ENCODE peak calls at places on chromosomes 7 and 10, in five cellular contexts. One of them, this sample, is unnamed.

GRCh38 chr10:76255241-76255640 is 823.8 kb downstream of the LRMDA start:
- DNase-seq in heart left ventricle: no peak
- DNase-seq in fibroblast of lung: peak; percentile 52
- DNase-seq in cardiac muscle cell: no peak
- DNase-seq in lung: no peak
- DNase-seq in this sample: no peak

GRCh38 chr10:91162050-91162494 is 58.4 kb upstream of the PCGF5 start:
- DNase-seq in heart left ventricle: no peak
- DNase-seq in fibroblast of lung: peak; percentile 16
- DNase-seq in cardiac muscle cell: no peak
- DNase-seq in lung: no peak
- DNase-seq in this sample: peak; percentile 61

GRCh38 chr7:100667331-100668068 is 6.0 kb upstream of the GNB2 start:
- DNase-seq in heart left ventricle: no peak
- DNase-seq in fibroblast of lung: no peak
- DNase-seq in cardiac muscle cell: no peak
- DNase-seq in lung: no peak
- DNase-seq in this sample: no peak

GRCh38 chr7:3198316-3198715 is 102.7 kb upstream of the SDK1 start:
- DNase-seq in heart left ventricle: no peak
- DNase-seq in fibroblast of lung: no peak
- DNase-seq in cardiac muscle cell: no peak
- DNase-seq in lung: no peak
- DNase-seq in this sample: no peak

GRCh38 chr10:82742478-82742877 is 867.5 kb downstream of the NRG3 start:
- DNase-seq in heart left ventricle: no peak
- DNase-seq in fibroblast of lung: peak; percentile 86
- DNase-seq in cardiac muscle cell: no peak
- DNase-seq in lung: no peak
- DNase-seq in this sample: no peak

GRCh38 chr10:88411772-88412349 is 171.3 kb downstream of the RNLS start:
- DNase-seq in heart left ventricle: no peak
- DNase-seq in fibroblast of lung: no peak
- DNase-seq in cardiac muscle cell: no peak
- DNase-seq in lung: no peak
- DNase-seq in this sample: no peak

GRCh38 chr7:49995681-49996080 is 97.4 kb downstream of the ZPBP start:
- DNase-seq in heart left ventricle: no peak
- DNase-seq in fibroblast of lung: no peak
- DNase-seq in cardiac muscle cell: no peak
- DNase-seq in lung: no peak
- DNase-seq in this sample: no peak

GRCh38 chr10:69348824-69349541 is 67.7 kb downstream of the TACR2 start:
- DNase-seq in heart left ventricle: peak; percentile 64
- DNase-seq in fibroblast of lung: peak; percentile 96
- DNase-seq in cardiac muscle cell: no peak
- DNase-seq in lung: no peak
- DNase-seq in this sample: no peak

GRCh38 chr7:154874409-154875113 is 128.4 kb downstream of the PAXIP1 start:
- DNase-seq in heart left ventricle: no peak
- DNase-seq in fibroblast of lung: no peak
- DNase-seq in cardiac muscle cell: peak; percentile 6
- DNase-seq in lung: no peak
- DNase-seq in this sample: peak; percentile 30

GRCh38 chr10:126013489-126014281 is 117.3 kb downstream of the FANK1 start:
- DNase-seq in heart left ventricle: no peak
- DNase-seq in fibroblast of lung: peak; percentile 97
- DNase-seq in cardiac muscle cell: peak; percentile 1
- DNase-seq in lung: no peak
- DNase-seq in this sample: no peak

GRCh38 chr10:43957267-43958070 is 308.8 kb upstream of the ZNF32 start:
- DNase-seq in heart left ventricle: no peak
- DNase-seq in fibroblast of lung: no peak
- DNase-seq in cardiac muscle cell: no peak
- DNase-seq in lung: peak; percentile 21
- DNase-seq in this sample: no peak

GRCh38 chr7:118995395-118995794 is 770.9 kb downstream of the ANKRD7 start:
- DNase-seq in heart left ventricle: no peak
- DNase-seq in fibroblast of lung: no peak
- DNase-seq in cardiac muscle cell: no peak
- DNase-seq in lung: no peak
- DNase-seq in this sample: no peak

GRCh38 chr7:82481499-82482097 is 38.0 kb upstream of the CACNA2D1 start:
- DNase-seq in heart left ventricle: no peak
- DNase-seq in fibroblast of lung: peak; percentile 17
- DNase-seq in cardiac muscle cell: peak; percentile 17
- DNase-seq in lung: no peak
- DNase-seq in this sample: no peak

GRCh38 chr7:128108641-128109423 is 77.6 kb upstream of the LRRC4 start:
- DNase-seq in heart left ventricle: no peak
- DNase-seq in fibroblast of lung: no peak
- DNase-seq in cardiac muscle cell: no peak
- DNase-seq in lung: no peak
- DNase-seq in this sample: peak; percentile 57

GRCh38 chr7:149510248-149510647 is 12.6 kb upstream of the ZNF746 start:
- DNase-seq in heart left ventricle: no peak
- DNase-seq in fibroblast of lung: no peak
- DNase-seq in cardiac muscle cell: no peak
- DNase-seq in lung: no peak
- DNase-seq in this sample: no peak

DNA sequence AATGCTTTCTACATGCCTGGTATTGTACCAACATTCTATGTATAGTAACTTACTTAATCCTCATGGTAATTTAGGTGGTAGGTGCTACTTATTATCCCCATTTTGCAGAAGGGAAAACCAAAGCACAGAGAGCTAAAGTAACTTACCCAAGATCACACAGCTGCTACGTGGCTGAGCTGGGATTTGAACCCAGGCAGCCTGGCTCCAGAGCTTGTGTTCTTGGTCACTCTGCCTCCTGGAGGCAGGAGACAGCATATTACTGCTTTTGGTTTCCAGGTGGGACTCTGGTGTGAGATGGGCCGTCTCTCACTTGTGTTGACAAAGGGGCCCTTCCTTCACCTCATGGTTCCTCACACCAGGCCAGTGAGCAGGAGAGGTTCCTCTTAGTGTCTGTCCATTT is 79.8 kb upstream of the PPIF start:
- DNase-seq in heart left ventricle: no peak
- DNase-seq in fibroblast of lung: no peak
- DNase-seq in cardiac muscle cell: no peak
- DNase-seq in lung: no peak
- DNase-seq in this sample: no peak
- TF ChIP-seq CTCF in heart left ventricle: no peak
- TF ChIP-seq CTCF in fibroblast of lung: no peak
- TF ChIP-seq CTCF in cardiac muscle cell: no peak
- TF ChIP-seq CTCF in lung: no peak
- TF ChIP-seq CTCF in this sample: no peak

DNA sequence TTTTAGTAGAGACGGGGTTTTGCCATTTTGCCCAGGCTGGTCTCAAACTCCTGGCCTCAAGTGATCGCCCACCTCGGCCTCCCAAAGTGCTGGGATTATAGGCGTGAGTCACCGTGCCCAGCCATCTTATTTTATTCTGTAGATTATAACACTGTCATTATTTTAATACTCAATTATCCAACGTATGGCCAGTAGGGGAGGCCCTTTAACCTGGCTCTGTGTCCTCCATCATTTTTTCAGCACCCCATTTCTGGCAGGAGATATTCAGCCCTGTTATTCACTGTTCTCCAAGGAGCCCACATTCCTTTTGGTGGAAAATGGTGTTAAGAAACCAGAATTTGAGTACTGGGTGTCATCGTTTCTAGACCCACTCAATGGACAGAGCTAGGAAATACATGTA is 31.5 kb downstream of the PDSS1 start:
- DNase-seq in heart left ventricle: no peak
- DNase-seq in fibroblast of lung: no peak
- DNase-seq in cardiac muscle cell: no peak
- DNase-seq in lung: peak; percentile 1
- DNase-seq in this sample: no peak
- TF ChIP-seq CTCF in heart left ventricle: no peak
- TF ChIP-seq CTCF in fibroblast of lung: peak; percentile 3
- TF ChIP-seq CTCF in cardiac muscle cell: no peak
- TF ChIP-seq CTCF in lung: no peak
- TF ChIP-seq CTCF in this sample: no peak

DNA sequence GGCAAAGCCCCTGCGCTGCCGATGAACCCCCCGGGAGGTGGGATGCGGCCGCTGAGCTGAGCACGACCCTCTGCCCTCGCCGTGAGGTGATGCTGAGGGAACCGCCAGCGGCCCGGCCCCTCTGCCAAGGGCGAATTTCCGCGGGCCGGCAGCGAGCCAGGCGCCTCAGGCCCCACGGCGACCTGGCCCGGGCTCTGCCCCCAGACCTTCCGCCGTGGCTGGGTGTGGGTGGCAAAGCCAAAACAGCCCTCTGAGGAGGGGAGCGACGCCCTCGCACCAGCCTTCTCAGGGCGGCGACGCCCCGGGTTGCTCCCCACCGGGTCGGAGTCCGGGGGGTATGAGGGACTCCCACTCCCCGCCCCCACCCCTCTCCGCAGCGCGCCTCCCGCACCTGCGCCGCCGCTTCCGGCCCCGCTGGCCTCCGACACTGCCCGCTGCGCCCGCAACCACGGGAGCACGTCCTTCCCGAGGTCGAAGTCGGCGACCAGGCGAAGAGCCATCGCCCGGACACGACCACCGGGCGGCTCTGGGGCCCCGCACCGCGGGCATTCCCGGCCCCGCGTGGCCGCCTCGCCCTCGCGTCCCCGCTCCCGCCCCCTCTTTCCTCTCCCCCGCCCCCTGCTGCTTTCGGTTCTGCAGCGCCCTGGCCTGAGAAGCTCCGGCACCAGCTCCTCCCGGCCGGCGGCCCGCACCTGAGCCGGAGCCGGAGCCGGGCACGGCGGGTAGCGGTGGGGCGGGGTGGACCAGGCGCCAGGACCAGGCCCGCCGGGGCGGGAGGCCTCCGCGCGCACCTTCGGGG is at the start of gene GSAP:
- DNase-seq in heart left ventricle: peak; percentile 62
- DNase-seq in fibroblast of lung: peak; percentile 36
- DNase-seq in cardiac muscle cell: peak; percentile 57
- DNase-seq in lung: peak; percentile 75
- DNase-seq in this sample: peak; percentile 66
- TF ChIP-seq CTCF in heart left ventricle: no peak
- TF ChIP-seq CTCF in fibroblast of lung: no peak
- TF ChIP-seq CTCF in cardiac muscle cell: no peak
- TF ChIP-seq CTCF in lung: no peak
- TF ChIP-seq CTCF in this sample: no peak

DNA sequence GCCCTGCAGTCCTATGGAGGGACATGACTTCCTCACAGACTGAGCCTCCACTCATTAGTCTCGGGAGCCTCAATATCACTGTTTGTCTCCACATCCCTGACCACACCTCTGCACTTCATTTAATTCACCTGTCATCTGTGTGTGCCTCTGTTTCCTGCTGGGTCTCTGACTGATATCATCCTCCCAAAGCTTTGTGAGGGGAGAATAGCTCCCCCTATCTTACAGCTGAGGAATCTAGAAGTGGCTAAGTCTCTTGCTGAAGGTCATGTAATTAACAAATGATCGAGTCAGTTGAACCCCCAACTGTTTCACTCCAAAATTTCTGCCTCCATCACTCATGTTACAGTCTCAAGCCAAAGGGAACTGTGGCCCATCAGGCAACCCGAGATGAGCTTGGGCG is 5.5 kb upstream of the CPXM2 start:
- DNase-seq in heart left ventricle: no peak
- DNase-seq in fibroblast of lung: no peak
- DNase-seq in cardiac muscle cell: no peak
- DNase-seq in lung: no peak
- DNase-seq in this sample: no peak
- TF ChIP-seq CTCF in heart left ventricle: no peak
- TF ChIP-seq CTCF in fibroblast of lung: no peak
- TF ChIP-seq CTCF in cardiac muscle cell: peak; percentile 16
- TF ChIP-seq CTCF in lung: no peak
- TF ChIP-seq CTCF in this sample: no peak

This sample was measured in CD14-positive monocyte.